ENCODE peak calls at places on chromosomes 16 and 17, in four cellular contexts. V, E, F and M are unnamed samples.

GRCh38 chr17:27984816-27985215 is 57.7 kb upstream of the NLK start:
- DNase-seq in E (no peak), F (no peak), V (no peak), M (no peak)

GRCh38 chr16:28098171-28098958 is 34.9 kb upstream of the GSG1L start:
- DNase-seq in V (peak), F (no peak), E (no peak), M (no peak)

GRCh38 chr16:17258848-17259713 is 211.7 kb downstream of the XYLT1 start:
- DNase-seq in E (no peak), V (peak), F (no peak), M (peak)

GRCh38 chr16:20905576-20905975 is 5.0 kb downstream of the LYRM1 start:
- DNase-seq in E (no peak), V (no peak), F (no peak), M (peak)

GRCh38 chr17:37107406-37108083 is 158.8 kb downstream of the AATF start:
- DNase-seq in E (no peak), V (no peak), F (no peak), M (peak)

GRCh38 chr16:87720411-87720810 is 45.4 kb downstream of the KLHDC4 start:
- DNase-seq in V (no peak), E (no peak), F (no peak), M (no peak)

GRCh38 chr17:57293077-57293476 is 36.8 kb downstream of the MSI2 start:
- DNase-seq in V (no peak), F (no peak), E (no peak), M (no peak)

GRCh38 chr16:2785101-2785991 is 2.0 kb downstream of the PRSS33 start:
- DNase-seq in E (no peak), F (no peak), V (no peak), M (no peak)

GRCh38 chr16:27723711-27724490 is 174.0 kb downstream of the KATNIP start:
- DNase-seq in F (no peak), E (no peak), V (no peak), M (no peak)

GRCh38 chr16:75096730-75097129 is 19.9 kb downstream of the LDHD start:
- DNase-seq in F (no peak), V (no peak), E (no peak), M (no peak)

GRCh38 chr16:78257376-78257728 is 157.9 kb downstream of the WWOX start:
- DNase-seq in E (no peak), V (no peak), F (no peak), M (no peak)

GRCh38 chr17:80724723-80725388 is 180.2 kb downstream of the RPTOR start:
- DNase-seq in E (peak), F (peak), V (no peak), M (peak)

GRCh38 chr16:83835972-83836566 is 28.3 kb downstream of the HSBP1 start:
- DNase-seq in V (no peak), F (peak), E (peak), M (peak)

GRCh38 chr17:56700919-56701420 is 107.5 kb downstream of the NOG start:
- DNase-seq in V (no peak), F (no peak), E (no peak), M (no peak)

GRCh38 chr17:80198144-80198661 is 21.9 kb downstream of the SGSH start:
- DNase-seq in V (no peak), F (no peak), E (no peak), M (no peak)

GRCh38 chr17:17990282-17990681 is 17.6 kb downstream of the DRC3 start:
- DNase-seq in E (no peak), F (no peak), V (no peak), M (no peak)

GRCh38 chr17:29720471-29720990 is 97.8 kb upstream of the CORO6 start:
- DNase-seq in F (no peak), V (no peak), E (no peak), M (no peak)

GRCh38 chr17:33521784-33522183 is 228.7 kb upstream of the ASIC2 start:
- DNase-seq in E (no peak), F (no peak), V (no peak), M (no peak)

GRCh38 chr17:61601297-61601696 is 10.3 kb upstream of the NACA2 start:
- DNase-seq in V (no peak), F (no peak), E (no peak), M (no peak)

GRCh38 chr17:15406081-15406480 is 61.3 kb downstream of the CDRT4 start:
- DNase-seq in E (no peak), F (no peak), V (no peak), M (no peak)

GRCh38 chr17:81576621-81577277 is 24.6 kb upstream of the FAAP100 start:
- DNase-seq in E (no peak), V (no peak), F (no peak), M (peak)

GRCh38 chr17:34269969-34270368 is at the start of gene CCL7:
- DNase-seq in V (no peak), E (no peak), F (no peak), M (peak)

GRCh38 chr16:50613281-50613991 is 65.2 kb downstream of the NKD1 start:
- DNase-seq in E (no peak), F (no peak), V (peak), M (peak)

GRCh38 chr16:4511441-4512082 is 27.0 kb downstream of the CDIP1 start:
- DNase-seq in F (no peak), E (no peak), V (no peak), M (peak)

GRCh38 chr16:53864819-53865491 is 161.0 kb downstream of the FTO start:
- DNase-seq in V (no peak), E (no peak), F (no peak), M (peak)

GRCh38 chr17:67995568-67996191 is 589 bp downstream of the C17orf58 start:
- DNase-seq in V (no peak), E (no peak), F (no peak), M (peak)

GRCh38 chr17:7263071-7263800 is 958 bp upstream of the CLDN7 start:
- DNase-seq in V (no peak), E (no peak), F (no peak), M (no peak)

GRCh38 chr17:7261377-7262191 is 694 bp downstream of the CLDN7 start:
- DNase-seq in V (no peak), E (no peak), F (no peak), M (no peak)

GRCh38 chr17:7262192-7263070 is at the start of gene CLDN7:
- DNase-seq in F (no peak), E (no peak), V (no peak), M (no peak)

GRCh38 chr17:7260601-7261376 is 1.5 kb downstream of the CLDN7 start:
- DNase-seq in E (no peak), F (no peak), V (no peak), M (no peak)

DNA sequence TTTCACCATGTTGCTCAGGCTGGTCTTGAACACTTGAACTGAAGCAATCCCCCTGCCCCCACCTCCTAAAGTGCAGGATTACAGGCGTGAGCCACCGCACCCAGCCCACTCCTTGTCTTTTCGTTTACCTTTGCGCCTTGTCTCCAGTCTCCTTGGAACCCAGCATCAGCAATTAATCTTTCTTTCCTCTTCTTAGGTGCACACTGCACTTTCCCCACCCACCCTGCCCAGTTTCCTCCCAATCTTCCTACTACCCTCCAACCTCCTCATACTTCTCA is 1.5 kb upstream of the CLDN7 start:
- DNase-seq in V (no peak), E (no peak), F (no peak), M (no peak)
- H3K4me3 ChIP-seq in V (no peak), E (no peak), F (no peak), M (no peak)

GRCh38 chr17:82835122-82835521 is 4.7 kb downstream of the ZNF750 start:
- DNase-seq in F (no peak), E (no peak), V (no peak), M (no peak)

GRCh38 chr17:82835766-82836512 is 3.9 kb downstream of the ZNF750 start:
- DNase-seq in E (no peak), F (no peak), V (no peak), M (no peak)

GRCh38 chr17:82837586-82838320 is 2.1 kb downstream of the ZNF750 start:
- DNase-seq in V (no peak), E (no peak), F (no peak), M (no peak)

GRCh38 chr17:82838386-82839063 is 1.3 kb downstream of the ZNF750 start:
- DNase-seq in F (no peak), E (no peak), V (no peak), M (peak)

GRCh38 chr17:82836823-82837357 is 2.9 kb downstream of the ZNF750 start:
- DNase-seq in F (no peak), V (no peak), E (no peak), M (peak)
- TF ChIP-seq CTCF in F (peak), V (no peak), E (no peak), M (peak)

DNA sequence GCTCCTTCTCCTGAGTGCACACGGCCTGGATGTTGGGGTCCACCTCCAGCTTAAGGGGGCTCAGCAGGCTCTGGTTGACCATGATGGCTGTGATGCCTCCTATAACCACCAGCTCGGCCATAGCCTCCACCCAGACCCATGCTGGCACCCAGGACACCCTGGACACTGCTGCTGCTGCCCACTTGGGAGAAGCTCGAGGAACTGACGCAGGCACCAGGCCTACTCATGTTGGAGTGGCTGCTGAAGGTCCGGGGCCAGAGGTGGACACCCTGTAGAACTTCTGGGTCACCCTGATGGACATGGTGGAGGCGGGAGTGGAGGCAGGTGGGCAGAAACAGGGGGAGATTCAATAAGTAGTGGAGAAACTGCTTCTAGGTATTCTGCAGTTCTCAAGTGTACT is 28.0 kb downstream of the IKZF3 start:
- DNase-seq in F (no peak), E (no peak), V (no peak), M (no peak)
- H3K4me3 ChIP-seq in F (no peak), E (no peak), V (no peak), M (no peak)

GRCh38 chr16:11554054-11554453 is 32.7 kb downstream of the LITAF start:
- DNase-seq in F (no peak), V (no peak), E (no peak), M (no peak)
- TF ChIP-seq CTCF in F (no peak), V (no peak), E (no peak), M (no peak)

GRCh38 chr16:19694989-19695388 is 23.0 kb downstream of the KNOP1 start:
- DNase-seq in E (no peak), V (no peak), F (no peak), M (peak)

GRCh38 chr16:19697756-19698318 is 20.2 kb downstream of the KNOP1 start:
- DNase-seq in E (no peak), F (no peak), V (no peak), M (no peak)

GRCh38 chr16:19696312-19696711 is 21.7 kb downstream of the KNOP1 start:
- DNase-seq in F (peak), E (peak), V (peak), M (peak)

GRCh38 chr16:19698480-19699465 is 19.3 kb downstream of the KNOP1 start:
- DNase-seq in V (no peak), F (no peak), E (peak), M (peak)

DNA sequence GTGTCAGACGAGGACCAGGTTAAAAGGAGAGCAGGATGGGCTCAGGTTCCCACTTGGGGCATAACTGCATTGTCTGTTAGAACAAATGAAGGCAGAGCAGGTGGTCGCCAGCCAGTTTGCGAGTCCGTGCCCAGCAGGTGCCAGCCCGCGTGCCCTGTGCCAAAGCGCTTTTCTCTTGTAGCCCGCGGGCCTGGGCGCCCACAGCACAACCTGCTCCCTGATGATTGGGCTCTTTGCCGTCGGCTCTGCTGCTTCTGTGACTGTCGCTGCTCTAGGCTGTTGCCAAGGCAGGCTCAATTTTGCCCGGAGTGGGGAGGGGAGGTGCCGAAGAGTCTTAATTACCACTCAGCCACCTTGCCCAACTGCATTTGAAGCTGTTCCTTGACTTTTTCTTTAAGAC is 21.1 kb downstream of the KNOP1 start:
- DNase-seq in E (no peak), V (no peak), F (no peak), M (no peak)
- H3K4me3 ChIP-seq in E (no peak), V (no peak), F (no peak), M (no peak)